ENCODE peak calls at places on chromosomes 16 and 17, in four cellular contexts. X is NCI-H2029 treated with DMSO at 0.1 percent for 48 hours, W is foreskin fibroblast, Y is posterior cingulate gyrus. H is an unnamed sample.

GRCh38 chr17:34720760-34721159 is 141.4 kb downstream of the TMEM132E start:
- DNase-seq in W (no peak), X (no peak), Y (no peak), H (no peak)

GRCh38 chr16:82425661-82426060 is 201.1 kb upstream of the CDH13 start:
- DNase-seq in W (no peak), X (no peak), Y (no peak), H (no peak)

GRCh38 chr17:1899403-1900000 is 69.7 kb downstream of the RPA1 start:
- DNase-seq in W (no peak), Y (no peak), X (no peak), H (no peak)

GRCh38 chr17:19486351-19487008 is 47.2 kb upstream of the SLC47A1 start:
- DNase-seq in Y (no peak), X (no peak), W (no peak), H (no peak)

GRCh38 chr16:85530370-85530739 is 82.8 kb upstream of the GSE1 start:
- DNase-seq in Y (no peak), W (no peak), X (no peak), H (no peak)

GRCh38 chr17:71726320-71726719 is 394.5 kb upstream of the SOX9 start:
- DNase-seq in W (no peak), Y (no peak), X (peak), H (no peak)

GRCh38 chr16:86080982-86081381 is 182.0 kb downstream of the IRF8 start:
- DNase-seq in X (no peak), W (no peak), Y (no peak), H (no peak)

GRCh38 chr16:71778780-71779179 is 29.9 kb downstream of the AP1G1 start:
- DNase-seq in W (no peak), X (no peak), Y (no peak), H (no peak)

GRCh38 chr17:82961366-82962162 is 117.8 kb upstream of the METRNL start:
- DNase-seq in W (no peak), Y (no peak), X (no peak), H (no peak)

GRCh38 chr16:81405702-81406113 is 38.9 kb upstream of the CMIP start:
- DNase-seq in W (peak), Y (no peak), X (no peak), H (peak)

GRCh38 chr16:72256398-72257048 is 84.6 kb upstream of the PMFBP1 start:
- DNase-seq in W (peak), Y (no peak), X (no peak), H (no peak)

GRCh38 chr16:50552476-50553101 is 4.4 kb downstream of the NKD1 start:
- DNase-seq in X (no peak), Y (no peak), W (no peak), H (no peak)

GRCh38 chr16:85137323-85138072 is 25.2 kb upstream of the CIBAR2 start:
- DNase-seq in W (peak), Y (peak), X (no peak), H (no peak)

GRCh38 chr16:50067290-50067853 is 1.6 kb downstream of the HEATR3 start:
- DNase-seq in Y (no peak), W (peak), X (peak), H (no peak)

GRCh38 chr17:61816538-61816937 is 46.8 kb downstream of the BRIP1 start:
- DNase-seq in W (peak), Y (no peak), X (no peak), H (no peak)

GRCh38 chr16:27236635-27237228 is 31.8 kb downstream of the NSMCE1 start:
- DNase-seq in X (no peak), Y (no peak), W (no peak), H (no peak)

GRCh38 chr17:40303706-40304450 is 5.1 kb upstream of the RARA start:
- DNase-seq in Y (no peak), X (peak), W (peak), H (no peak)

GRCh38 chr16:81454044-81454443 is 9.4 kb downstream of the CMIP start:
- DNase-seq in Y (no peak), X (no peak), W (no peak), H (no peak)

GRCh38 chr17:35227546-35227945 is 15.3 kb upstream of the SLFN5 start:
- DNase-seq in X (no peak), W (no peak), Y (no peak), H (no peak)

GRCh38 chr17:17568772-17569195 is 22.7 kb downstream of the PEMT start:
- DNase-seq in X (peak), Y (peak), W (peak), H (peak)

GRCh38 chr16:27483624-27484023 is 66.1 kb downstream of the GTF3C1 start:
- DNase-seq in Y (no peak), X (no peak), W (no peak), H (no peak)

GRCh38 chr17:8872036-8872704 is 4.7 kb upstream of the PIK3R6 start:
- DNase-seq in X (no peak), Y (no peak), W (no peak), H (no peak)

GRCh38 chr16:72590179-72590937 is 418.4 kb upstream of the PMFBP1 start:
- DNase-seq in Y (no peak), W (peak), X (no peak), H (no peak)

GRCh38 chr17:76538941-76539340 is 903 bp upstream of the PRCD start:
- DNase-seq in Y (no peak), W (no peak), X (no peak), H (no peak)

GRCh38 chr17:48544356-48545021 is 420 bp downstream of the HOXB2 start:
- DNase-seq in W (peak), X (peak), Y (no peak), H (no peak)

GRCh38 chr16:68085259-68086071 is at the start of gene NFATC3:
- DNase-seq in X (no peak), Y (peak), W (peak), H (peak)

GRCh38 chr17:28763804-28764266 is 20.0 kb downstream of the TRAF4 start:
- DNase-seq in Y (no peak), W (peak), X (peak), H (no peak)

GRCh38 chr17:80913928-80914821 is 77.5 kb upstream of the CHMP6 start:
- DNase-seq in X (no peak), W (no peak), Y (no peak), H (no peak)